ENCODE peak calls at places on chromosomes 1 and 21, in seven cellular contexts. One of them, this sample, is unnamed.

GRCh38 chr1:64955093-64956066 is 11.0 kb downstream of the JAK1 start:
- DNase-seq in uterus: no peak
- DNase-seq in MV-4-11: no peak
- DNase-seq in keratinocyte: no peak
- DNase-seq in dermis microvascular lymphatic vessel endothelial cell: no peak
- DNase-seq in T-cell: no peak
- DNase-seq in activated CD4-positive, alpha-beta T cell treated with anti-CD3 and anti-CD28 coated beads, Interleukin-2, amount 50 U/mL, for 24 hours: no peak
- DNase-seq in this sample: no peak

GRCh38 chr1:178650950-178651461 is 74.0 kb upstream of the RALGPS2 start:
- DNase-seq in dermis microvascular lymphatic vessel endothelial cell: peak
- DNase-seq in keratinocyte: no peak
- DNase-seq in activated CD4-positive, alpha-beta T cell treated with anti-CD3 and anti-CD28 coated beads, Interleukin-2, amount 50 U/mL, for 24 hours: no peak
- DNase-seq in T-cell: no peak
- DNase-seq in uterus: no peak
- DNase-seq in MV-4-11: no peak
- DNase-seq in this sample: no peak

GRCh38 chr1:165562576-165562975 is 18.8 kb downstream of the LRRC52 start:
- DNase-seq in uterus: no peak
- DNase-seq in T-cell: no peak
- DNase-seq in keratinocyte: no peak
- DNase-seq in MV-4-11: peak
- DNase-seq in activated CD4-positive, alpha-beta T cell treated with anti-CD3 and anti-CD28 coated beads, Interleukin-2, amount 50 U/mL, for 24 hours: no peak
- DNase-seq in dermis microvascular lymphatic vessel endothelial cell: no peak
- DNase-seq in this sample: no peak

GRCh38 chr1:181398544-181398943 is 84.8 kb upstream of the CACNA1E start:
- DNase-seq in uterus: no peak
- DNase-seq in MV-4-11: no peak
- DNase-seq in dermis microvascular lymphatic vessel endothelial cell: no peak
- DNase-seq in activated CD4-positive, alpha-beta T cell treated with anti-CD3 and anti-CD28 coated beads, Interleukin-2, amount 50 U/mL, for 24 hours: no peak
- DNase-seq in keratinocyte: no peak
- DNase-seq in T-cell: no peak
- DNase-seq in this sample: no peak

GRCh38 chr1:68503085-68503484 is 6.2 kb upstream of the DEPDC1 start:
- DNase-seq in T-cell: no peak
- DNase-seq in MV-4-11: no peak
- DNase-seq in dermis microvascular lymphatic vessel endothelial cell: no peak
- DNase-seq in activated CD4-positive, alpha-beta T cell treated with anti-CD3 and anti-CD28 coated beads, Interleukin-2, amount 50 U/mL, for 24 hours: no peak
- DNase-seq in uterus: no peak
- DNase-seq in keratinocyte: no peak
- DNase-seq in this sample: no peak

GRCh38 chr1:222525956-222526355 is 21.9 kb downstream of the HHIPL2 start:
- DNase-seq in uterus: no peak
- DNase-seq in T-cell: no peak
- DNase-seq in MV-4-11: no peak
- DNase-seq in keratinocyte: no peak
- DNase-seq in activated CD4-positive, alpha-beta T cell treated with anti-CD3 and anti-CD28 coated beads, Interleukin-2, amount 50 U/mL, for 24 hours: no peak
- DNase-seq in dermis microvascular lymphatic vessel endothelial cell: no peak
- DNase-seq in this sample: no peak

GRCh38 chr1:65050735-65051134 is 84.4 kb upstream of the JAK1 start:
- DNase-seq in keratinocyte: no peak
- DNase-seq in uterus: no peak
- DNase-seq in activated CD4-positive, alpha-beta T cell treated with anti-CD3 and anti-CD28 coated beads, Interleukin-2, amount 50 U/mL, for 24 hours: no peak
- DNase-seq in dermis microvascular lymphatic vessel endothelial cell: no peak
- DNase-seq in T-cell: no peak
- DNase-seq in MV-4-11: no peak
- DNase-seq in this sample: no peak

GRCh38 chr21:45575993-45576837 is 34.0 kb upstream of the SLC19A1 start:
- DNase-seq in T-cell: no peak
- DNase-seq in keratinocyte: no peak
- DNase-seq in activated CD4-positive, alpha-beta T cell treated with anti-CD3 and anti-CD28 coated beads, Interleukin-2, amount 50 U/mL, for 24 hours: no peak
- DNase-seq in dermis microvascular lymphatic vessel endothelial cell: no peak
- DNase-seq in MV-4-11: no peak
- DNase-seq in uterus: no peak
- DNase-seq in this sample: peak

GRCh38 chr1:37449936-37450335 is 24.4 kb upstream of the ZC3H12A start:
- DNase-seq in T-cell: no peak
- DNase-seq in MV-4-11: peak
- DNase-seq in keratinocyte: no peak
- DNase-seq in uterus: no peak
- DNase-seq in dermis microvascular lymphatic vessel endothelial cell: no peak
- DNase-seq in activated CD4-positive, alpha-beta T cell treated with anti-CD3 and anti-CD28 coated beads, Interleukin-2, amount 50 U/mL, for 24 hours: no peak
- DNase-seq in this sample: no peak

GRCh38 chr1:201692307-201693018 is 136.5 kb upstream of the IPO9 start:
- DNase-seq in T-cell: no peak
- DNase-seq in activated CD4-positive, alpha-beta T cell treated with anti-CD3 and anti-CD28 coated beads, Interleukin-2, amount 50 U/mL, for 24 hours: no peak
- DNase-seq in keratinocyte: no peak
- DNase-seq in dermis microvascular lymphatic vessel endothelial cell: no peak
- DNase-seq in MV-4-11: no peak
- DNase-seq in uterus: no peak
- DNase-seq in this sample: no peak